ENCODE peak calls at places on chromosomes 13 and 19, in six cellular contexts. T, I, S, L, D and W are unnamed samples.

GRCh38 chr13:57630661-57631606 is 610 bp upstream of the PCDH17 start:
- DNase-seq in I (no peak), S (no peak), D (no peak), T (peak), L (no peak), W (no peak)

GRCh38 chr19:50728084-50728737 is 5.0 kb downstream of the CLEC11A start:
- DNase-seq in T (peak), L (peak), I (peak), S (no peak), D (peak), W (peak)

GRCh38 chr19:13234518-13234917 is 84.3 kb downstream of the IER2 start:
- DNase-seq in D (peak), T (peak), I (peak), L (peak), S (no peak), W (peak)

GRCh38 chr19:51407631-51408131 is 9.8 kb downstream of the SIGLEC10 start:
- DNase-seq in T (peak), L (peak), S (no peak), I (no peak), D (peak), W (peak)

GRCh38 chr19:50779504-50780457 is 9.5 kb downstream of the GPR32 start:
- DNase-seq in D (no peak), L (no peak), S (no peak), I (no peak), T (no peak), W (no peak)

GRCh38 chr19:10260141-10260584 is 8.1 kb downstream of the MRPL4 start:
- DNase-seq in D (no peak), T (no peak), L (no peak), S (no peak), I (no peak), W (peak)

GRCh38 chr19:29690842-29691241 is 24.2 kb downstream of the C19orf12 start:
- DNase-seq in I (no peak), D (peak), S (no peak), T (peak), L (peak), W (peak)

GRCh38 chr19:1690570-1691307 is 38.3 kb upstream of the TCF3 start:
- DNase-seq in D (peak), T (peak), S (no peak), I (peak), L (peak), W (no peak)

GRCh38 chr13:29523199-29523931 is 72.1 kb downstream of the SLC7A1 start:
- DNase-seq in D (no peak), L (no peak), I (no peak), S (no peak), T (no peak), W (no peak)

DNA sequence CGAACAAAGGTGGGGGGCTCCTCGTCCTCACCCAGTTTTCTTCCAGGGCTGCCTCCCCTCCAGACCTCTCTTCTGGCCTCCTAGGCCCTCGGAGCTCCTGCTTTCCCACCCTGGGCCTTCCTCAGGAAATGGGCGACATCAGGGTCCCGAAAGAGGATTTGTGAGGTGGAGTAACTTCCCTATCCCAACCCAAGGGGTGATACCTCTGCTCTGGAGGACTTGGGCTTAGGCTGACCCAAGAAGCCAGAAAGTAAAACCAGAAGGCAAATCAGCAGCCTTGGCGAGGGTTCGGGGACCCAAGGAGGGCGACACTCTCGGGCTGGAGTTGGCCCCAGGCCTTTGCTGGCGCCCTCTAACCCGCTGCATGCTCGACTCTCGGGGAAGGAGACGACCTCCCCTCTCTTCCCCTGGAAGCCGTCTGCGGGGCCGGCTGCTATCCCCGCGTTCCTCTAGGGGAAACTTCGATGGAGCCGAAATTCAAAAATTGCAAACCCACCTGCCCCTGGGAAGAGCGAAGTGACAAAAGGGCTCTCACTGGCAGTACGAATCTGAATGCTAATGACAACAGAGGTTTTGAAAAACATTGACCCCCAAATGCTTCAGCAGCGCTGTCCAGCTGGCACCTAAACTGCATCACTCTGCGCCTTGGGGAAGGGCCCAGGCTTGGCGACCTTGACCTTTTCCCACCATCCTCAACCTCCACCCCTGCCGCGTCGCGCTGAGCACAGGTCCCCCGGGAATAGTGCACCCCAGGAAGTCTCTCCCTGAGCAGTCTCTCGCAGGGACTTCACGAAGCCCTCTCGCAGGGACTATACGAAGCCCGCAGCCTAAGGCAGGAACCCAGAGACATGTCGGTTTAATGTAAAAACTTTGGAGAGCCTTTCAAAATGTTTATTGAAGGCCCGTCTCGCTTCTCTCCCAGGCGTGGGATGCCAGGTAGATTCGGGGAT is 2.4 kb downstream of the PDX1 start:
- DNase-seq in S (no peak), T (peak), D (no peak), L (peak), I (no peak), W (no peak)
- TF ChIP-seq CREB1 in S (no peak), T (no peak), D (no peak), L (no peak), I (no peak), W (no peak)

DNA sequence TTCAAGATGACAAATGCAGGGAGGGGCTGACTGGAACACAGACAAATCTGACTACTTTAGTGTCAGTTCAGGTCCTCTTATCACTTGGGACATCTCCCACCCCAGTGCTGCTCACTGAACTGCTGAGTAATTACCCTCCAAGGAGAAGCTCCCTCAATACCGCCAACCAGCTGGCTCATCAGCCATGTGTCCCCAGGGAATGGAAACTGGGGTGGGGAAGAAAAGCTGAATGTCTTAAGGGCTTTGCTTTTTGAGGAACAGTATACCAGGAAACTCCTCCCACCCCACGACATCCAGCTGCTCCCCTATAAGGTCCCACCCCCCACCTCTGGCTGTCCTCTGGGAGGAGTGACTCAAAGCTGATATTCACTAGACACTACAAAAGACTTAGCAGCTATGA is 2.0 kb downstream of the ZNF823 start:
- DNase-seq in D (peak), S (peak), L (no peak), T (peak), I (no peak), W (no peak)
- TF ChIP-seq CREB1 in D (no peak), S (no peak), L (no peak), T (no peak), I (no peak), W (no peak)

DNA sequence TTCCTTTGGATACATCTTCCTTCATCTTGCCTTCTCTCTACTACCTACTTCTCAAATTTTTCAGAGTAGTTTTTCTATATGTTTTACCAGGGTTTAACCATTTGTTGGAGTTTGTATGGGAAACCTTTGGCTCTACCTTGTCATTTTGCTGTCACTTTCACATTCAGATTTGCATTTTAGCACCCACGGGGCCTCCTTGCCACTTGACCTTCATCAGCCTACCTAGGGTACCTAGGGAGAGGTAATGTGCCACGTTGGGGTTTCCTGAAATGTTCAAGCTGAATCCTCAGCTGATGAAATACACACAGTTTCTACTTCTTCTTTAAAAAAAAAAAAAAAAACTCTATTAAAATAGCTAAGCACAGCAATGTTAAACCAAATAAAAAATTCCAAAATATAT is 5.2 kb upstream of the USP12 start:
- DNase-seq in D (no peak), T (no peak), I (no peak), L (no peak), S (no peak), W (no peak)
- TF ChIP-seq CREB1 in D (no peak), T (no peak), I (no peak), L (no peak), S (no peak), W (no peak)

GRCh38 chr19:39557791-39558622 is 18.0 kb upstream of the EID2 start:
- DNase-seq in L (no peak), T (no peak), I (no peak), S (peak), D (no peak), W (peak)

GRCh38 chr19:39553082-39553652 is 13.2 kb upstream of the EID2 start:
- DNase-seq in T (no peak), I (no peak), D (no peak), L (no peak), S (no peak), W (no peak)

GRCh38 chr19:39558623-39559117 is 18.7 kb upstream of the EID2 start:
- DNase-seq in I (no peak), L (no peak), D (no peak), T (no peak), S (no peak), W (no peak)

GRCh38 chr19:39554701-39555311 is 14.8 kb upstream of the EID2 start:
- DNase-seq in T (no peak), S (no peak), D (no peak), L (no peak), I (no peak), W (no peak)

DNA sequence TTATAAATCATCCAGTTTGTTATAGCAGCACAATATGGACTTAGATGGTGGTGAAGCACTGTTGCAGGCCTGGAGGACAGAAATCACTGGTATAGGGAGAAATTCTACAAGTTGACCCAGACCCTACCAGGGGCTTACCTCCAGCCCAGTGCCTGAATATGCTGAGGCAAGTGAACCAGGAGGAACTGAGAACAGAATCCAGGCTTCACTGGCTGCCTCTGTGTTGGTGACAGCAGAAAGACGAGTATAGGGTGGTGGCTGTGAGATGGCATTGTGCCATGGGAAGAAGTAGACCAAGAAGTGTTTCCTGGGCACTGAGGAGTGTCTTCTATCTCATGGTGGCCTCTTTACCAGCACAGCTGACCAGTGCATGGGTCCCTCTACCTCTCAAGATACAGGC is 15.9 kb upstream of the EID2 start:
- DNase-seq in I (no peak), D (no peak), T (no peak), S (no peak), L (no peak), W (no peak)
- TF ChIP-seq CREB1 in I (no peak), D (no peak), T (no peak), S (no peak), L (no peak), W (no peak)

GRCh38 chr19:15671891-15672579 is 852 bp upstream of the CYP4F12 start:
- DNase-seq in S (no peak), D (no peak), I (no peak), T (no peak), L (no peak), W (no peak)

GRCh38 chr19:15675560-15675959 is 2.7 kb downstream of the CYP4F12 start:
- DNase-seq in T (no peak), S (no peak), L (no peak), I (no peak), D (no peak), W (no peak)

GRCh38 chr19:15671237-15671636 is 1.6 kb upstream of the CYP4F12 start:
- DNase-seq in I (no peak), T (no peak), L (no peak), S (no peak), D (no peak), W (no peak)

GRCh38 chr19:15673176-15673654 is 328 bp downstream of the CYP4F12 start:
- DNase-seq in D (no peak), L (no peak), I (no peak), T (no peak), S (no peak), W (peak)

DNA sequence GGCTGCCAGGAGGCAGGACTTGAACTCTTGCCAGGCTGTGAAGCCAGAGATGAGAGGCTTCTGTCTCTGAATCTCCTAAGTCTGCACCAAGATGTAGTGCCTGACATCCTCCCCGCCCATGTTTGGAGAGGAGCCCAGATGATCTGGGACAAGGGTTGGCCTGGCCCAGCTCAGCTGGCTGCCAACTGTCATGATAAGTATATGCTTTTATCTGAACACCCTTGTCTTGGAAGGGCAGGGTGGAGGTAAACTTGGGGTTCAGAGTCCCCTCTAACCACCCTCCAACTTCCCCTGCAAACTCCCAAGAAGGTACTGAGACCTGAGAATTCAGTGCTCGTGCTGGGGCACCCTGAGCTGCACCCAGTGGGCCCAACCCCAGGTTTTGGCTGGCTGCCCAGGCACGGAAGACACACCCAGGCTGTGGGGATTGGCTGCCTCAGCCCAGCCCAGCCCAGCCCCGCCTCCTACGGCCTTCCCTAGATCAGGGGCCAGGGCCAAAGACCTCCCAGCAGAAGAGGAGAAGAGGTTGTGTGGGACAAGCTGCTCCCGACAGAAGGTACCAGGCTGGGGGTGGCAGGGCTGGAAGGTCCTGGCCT is at the start of gene CYP4F12:
- DNase-seq in L (no peak), D (peak), S (no peak), T (peak), I (no peak), W (peak)
- TF ChIP-seq CREB1 in L (no peak), D (no peak), S (no peak), T (no peak), I (no peak), W (no peak)

DNA sequence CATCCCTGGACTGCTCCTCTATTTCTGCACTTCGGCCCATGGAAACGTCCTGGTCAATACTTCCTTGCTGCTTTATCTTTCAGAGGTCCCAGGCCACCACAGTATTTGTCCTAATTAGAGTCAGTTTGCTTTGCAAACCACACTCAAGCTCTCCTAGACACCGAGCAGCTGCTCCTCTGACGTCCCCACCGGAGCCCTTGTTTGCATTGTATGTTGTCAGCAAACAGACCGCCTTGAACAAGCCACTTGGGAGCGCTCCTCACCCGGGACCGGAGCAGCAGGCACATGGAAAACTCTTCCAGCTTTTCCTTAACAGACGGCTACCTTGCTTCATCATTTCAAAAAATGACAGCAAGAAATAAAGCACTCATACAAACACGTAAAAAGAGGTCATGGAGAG is 51.5 kb upstream of the GTF3A start:
- DNase-seq in T (peak), I (no peak), S (no peak), D (no peak), L (peak), W (peak)
- TF ChIP-seq CREB1 in T (no peak), I (no peak), S (no peak), D (no peak), L (no peak), W (no peak)

DNA sequence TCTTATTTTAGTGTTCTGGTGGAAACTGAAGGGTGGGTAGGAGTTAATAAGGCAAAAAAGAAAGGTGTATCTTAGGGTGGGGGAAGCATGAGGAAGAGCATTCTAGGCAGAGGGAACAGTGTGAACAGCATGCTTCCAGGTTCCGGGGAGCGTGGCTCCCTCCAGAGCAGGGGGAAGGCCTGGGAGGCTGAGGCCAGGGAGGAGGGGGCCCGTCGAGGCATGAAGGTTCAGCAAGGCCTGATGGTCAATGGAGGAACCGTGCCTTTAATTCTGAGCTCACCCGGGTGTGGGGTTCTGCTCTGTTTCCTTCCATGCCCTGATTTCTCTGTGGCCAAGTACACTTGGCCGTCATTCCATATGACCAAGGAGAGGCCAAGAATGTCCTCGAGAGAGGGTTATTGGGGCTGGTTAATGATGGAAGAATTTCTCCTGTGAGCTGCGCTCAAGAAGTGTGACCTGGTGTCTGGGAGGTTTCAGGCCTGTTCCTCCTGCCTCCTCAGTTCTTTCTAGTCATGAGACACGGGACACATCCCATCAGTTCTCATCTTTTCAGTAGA is 73.5 kb downstream of the SIPA1L3 start:
- DNase-seq in D (no peak), L (no peak), I (no peak), S (no peak), T (no peak), W (no peak)
- TF ChIP-seq CREB1 in D (no peak), L (no peak), I (no peak), S (no peak), T (no peak), W (no peak)